ENCODE peak calls at places on chromosomes 16 and 17, in six cellular contexts. One of them, this sample, is unnamed.

GRCh38 chr17:31286587-31286986 is 10.5 kb downstream of the OMG start:
- DNase-seq in SK-N-SH: no peak
- DNase-seq in GM23338: peak; percentile 19
- DNase-seq in GM12878: no peak
- DNase-seq in Panc1: no peak
- DNase-seq in K562: no peak
- DNase-seq in this sample: no peak

GRCh38 chr16:84423416-84423837 is 55.1 kb downstream of the ATP2C2 start:
- DNase-seq in SK-N-SH: peak; percentile 44
- DNase-seq in GM23338: peak; percentile 69
- DNase-seq in GM12878: peak; percentile 11
- DNase-seq in Panc1: no peak
- DNase-seq in K562: peak; percentile 82
- DNase-seq in this sample: peak; percentile 31

GRCh38 chr16:86571197-86571915 is 4.7 kb downstream of the FOXC2 start:
- DNase-seq in SK-N-SH: no peak
- DNase-seq in GM23338: no peak
- DNase-seq in GM12878: no peak
- DNase-seq in Panc1: no peak
- DNase-seq in K562: no peak
- DNase-seq in this sample: no peak

GRCh38 chr16:48963306-48963705 is 318.3 kb downstream of the CBLN1 start:
- DNase-seq in SK-N-SH: no peak
- DNase-seq in GM23338: no peak
- DNase-seq in GM12878: no peak
- DNase-seq in Panc1: no peak
- DNase-seq in K562: no peak
- DNase-seq in this sample: no peak

GRCh38 chr16:5634781-5635180 is 537.2 kb upstream of the EEF2KMT start:
- DNase-seq in SK-N-SH: no peak
- DNase-seq in GM23338: no peak
- DNase-seq in GM12878: no peak
- DNase-seq in Panc1: no peak
- DNase-seq in K562: peak; percentile 52
- DNase-seq in this sample: no peak

GRCh38 chr17:68403122-68403521 is 54.2 kb downstream of the WIPI1 start:
- DNase-seq in SK-N-SH: no peak
- DNase-seq in GM23338: no peak
- DNase-seq in GM12878: no peak
- DNase-seq in Panc1: no peak
- DNase-seq in K562: no peak
- DNase-seq in this sample: no peak

GRCh38 chr17:47733047-47733413 is at the start of gene TBX21:
- DNase-seq in SK-N-SH: peak; percentile 93
- DNase-seq in GM23338: peak; percentile 90
- DNase-seq in GM12878: no peak
- DNase-seq in Panc1: no peak
- DNase-seq in K562: peak; percentile 84
- DNase-seq in this sample: peak; percentile 88

GRCh38 chr17:48626470-48627241 is 498 bp upstream of the HOXB9 start:
- DNase-seq in SK-N-SH: no peak
- DNase-seq in GM23338: peak; percentile 73
- DNase-seq in GM12878: no peak
- DNase-seq in Panc1: no peak
- DNase-seq in K562: peak; percentile 96
- DNase-seq in this sample: no peak

GRCh38 chr16:66713076-66713475 is 16.5 kb upstream of the CMTM4 start:
- DNase-seq in SK-N-SH: no peak
- DNase-seq in GM23338: no peak
- DNase-seq in GM12878: no peak
- DNase-seq in Panc1: no peak
- DNase-seq in K562: no peak
- DNase-seq in this sample: no peak

GRCh38 chr17:13837417-13837816 is 231.9 kb upstream of the COX10 start:
- DNase-seq in SK-N-SH: no peak
- DNase-seq in GM23338: no peak
- DNase-seq in GM12878: no peak
- DNase-seq in Panc1: no peak
- DNase-seq in K562: no peak
- DNase-seq in this sample: no peak

GRCh38 chr16:55421225-55421624 is 57.8 kb upstream of the MMP2 start:
- DNase-seq in SK-N-SH: no peak
- DNase-seq in GM23338: no peak
- DNase-seq in GM12878: no peak
- DNase-seq in Panc1: no peak
- DNase-seq in K562: no peak
- DNase-seq in this sample: no peak

GRCh38 chr17:40121886-40122465 is at the start of gene MSL1:
- DNase-seq in SK-N-SH: peak; percentile 98
- DNase-seq in GM23338: peak; percentile 84
- DNase-seq in GM12878: no peak
- DNase-seq in Panc1: no peak
- DNase-seq in K562: peak; percentile 95
- DNase-seq in this sample: peak; percentile 81

GRCh38 chr16:69709456-69710084 is 16.8 kb downstream of the NQO1 start:
- DNase-seq in SK-N-SH: peak; percentile 59
- DNase-seq in GM23338: peak; percentile 85
- DNase-seq in GM12878: peak; percentile 15
- DNase-seq in Panc1: no peak
- DNase-seq in K562: peak; percentile 60
- DNase-seq in this sample: peak; percentile 33

GRCh38 chr17:35082073-35082657 is 18.7 kb upstream of the RFFL start:
- DNase-seq in SK-N-SH: peak; percentile 51
- DNase-seq in GM23338: no peak
- DNase-seq in GM12878: no peak
- DNase-seq in Panc1: peak; percentile 73
- DNase-seq in K562: no peak
- DNase-seq in this sample: no peak

GRCh38 chr17:50877838-50878237 is 11.7 kb upstream of the TOB1 start:
- DNase-seq in SK-N-SH: no peak
- DNase-seq in GM23338: no peak
- DNase-seq in GM12878: no peak
- DNase-seq in Panc1: no peak
- DNase-seq in K562: no peak
- DNase-seq in this sample: no peak

GRCh38 chr17:74513987-74514631 is 17.2 kb downstream of the CD300LB start:
- DNase-seq in SK-N-SH: no peak
- DNase-seq in GM23338: peak; percentile 77
- DNase-seq in GM12878: peak; percentile 73
- DNase-seq in Panc1: peak; percentile 55
- DNase-seq in K562: peak; percentile 5
- DNase-seq in this sample: peak; percentile 17

GRCh38 chr17:51015145-51015558 is 105.5 kb downstream of the SPAG9 start:
- DNase-seq in SK-N-SH: no peak
- DNase-seq in GM23338: no peak
- DNase-seq in GM12878: no peak
- DNase-seq in Panc1: no peak
- DNase-seq in K562: no peak
- DNase-seq in this sample: no peak

GRCh38 chr16:75208861-75209505 is 2.0 kb upstream of the CTRB2 start:
- DNase-seq in SK-N-SH: no peak
- DNase-seq in GM23338: no peak
- DNase-seq in GM12878: no peak
- DNase-seq in Panc1: no peak
- DNase-seq in K562: no peak
- DNase-seq in this sample: no peak

GRCh38 chr17:15945493-15946209 is 721 bp downstream of the ADORA2B start:
- DNase-seq in SK-N-SH: peak; percentile 62
- DNase-seq in GM23338: peak; percentile 36
- DNase-seq in GM12878: no peak
- DNase-seq in Panc1: no peak
- DNase-seq in K562: peak; percentile 47
- DNase-seq in this sample: no peak

GRCh38 chr17:78044280-78044835 is 84.2 kb downstream of the TMC6 start:
- DNase-seq in SK-N-SH: no peak
- DNase-seq in GM23338: no peak
- DNase-seq in GM12878: no peak
- DNase-seq in Panc1: no peak
- DNase-seq in K562: no peak
- DNase-seq in this sample: no peak

GRCh38 chr17:45246861-45247428 is 14.9 kb downstream of the SPATA32 start:
- DNase-seq in SK-N-SH: peak; percentile 92
- DNase-seq in GM23338: peak; percentile 83
- DNase-seq in GM12878: no peak
- DNase-seq in Panc1: no peak
- DNase-seq in K562: peak; percentile 57
- DNase-seq in this sample: no peak
- TF ChIP-seq REST in SK-N-SH: no peak
- TF ChIP-seq REST in GM23338: no peak
- TF ChIP-seq REST in GM12878: no peak
- TF ChIP-seq REST in Panc1: no peak
- TF ChIP-seq REST in K562: no peak
- TF ChIP-seq REST in this sample: no peak

GRCh38 chr16:50378417-50378816 is 9.6 kb upstream of the BRD7 start:
- DNase-seq in SK-N-SH: no peak
- DNase-seq in GM23338: no peak
- DNase-seq in GM12878: no peak
- DNase-seq in Panc1: no peak
- DNase-seq in K562: no peak
- DNase-seq in this sample: no peak
- TF ChIP-seq REST in SK-N-SH: no peak
- TF ChIP-seq REST in GM23338: no peak
- TF ChIP-seq REST in GM12878: no peak
- TF ChIP-seq REST in Panc1: no peak
- TF ChIP-seq REST in K562: no peak
- TF ChIP-seq REST in this sample: no peak

GRCh38 chr17:76414334-76415295 is 30.2 kb downstream of the SPHK1 start:
- DNase-seq in SK-N-SH: peak; percentile 94
- DNase-seq in GM23338: no peak
- DNase-seq in GM12878: no peak
- DNase-seq in Panc1: no peak
- DNase-seq in K562: peak; percentile 91
- DNase-seq in this sample: no peak
- TF ChIP-seq REST in SK-N-SH: no peak
- TF ChIP-seq REST in GM23338: no peak
- TF ChIP-seq REST in GM12878: no peak
- TF ChIP-seq REST in Panc1: no peak
- TF ChIP-seq REST in K562: no peak
- TF ChIP-seq REST in this sample: no peak

GRCh38 chr16:27226476-27226875 is 23.1 kb downstream of the KDM8 start:
- DNase-seq in SK-N-SH: no peak
- DNase-seq in GM23338: no peak
- DNase-seq in GM12878: no peak
- DNase-seq in Panc1: no peak
- DNase-seq in K562: no peak
- DNase-seq in this sample: no peak
- TF ChIP-seq REST in SK-N-SH: no peak
- TF ChIP-seq REST in GM23338: no peak
- TF ChIP-seq REST in GM12878: no peak
- TF ChIP-seq REST in Panc1: no peak
- TF ChIP-seq REST in K562: no peak
- TF ChIP-seq REST in this sample: no peak

GRCh38 chr16:4481526-4481925 is 5.3 kb downstream of the HMOX2 start:
- DNase-seq in SK-N-SH: no peak
- DNase-seq in GM23338: no peak
- DNase-seq in GM12878: no peak
- DNase-seq in Panc1: no peak
- DNase-seq in K562: no peak
- DNase-seq in this sample: no peak
- TF ChIP-seq REST in SK-N-SH: no peak
- TF ChIP-seq REST in GM23338: no peak
- TF ChIP-seq REST in GM12878: no peak
- TF ChIP-seq REST in Panc1: no peak
- TF ChIP-seq REST in K562: no peak
- TF ChIP-seq REST in this sample: no peak

This sample was measured in HL-60.